ENCODE peak calls at places on chromosomes 16 and 17, in five cellular contexts. L is cardiac muscle cell, T is T47D, X is fibroblast of the conjunctiva, C is lower lobe of right lung. D is an unnamed sample.

GRCh38 chr17:40510328-40510648 is 8.9 kb upstream of the TNS4 start:
- DNase-seq in T (no peak), L (no peak), X (peak), C (no peak), D (no peak)

GRCh38 chr17:78915872-78916632 is 9.1 kb downstream of the TIMP2 start:
- DNase-seq in X (no peak), L (peak), T (no peak), C (peak), D (peak)

GRCh38 chr17:77174928-77175720 is 34.4 kb downstream of the SEC14L1 start:
- DNase-seq in T (no peak), L (no peak), X (no peak), C (no peak), D (no peak)

GRCh38 chr16:88035292-88035691 is 84.1 kb downstream of the BANP start:
- DNase-seq in X (no peak), L (no peak), C (no peak), T (no peak), D (peak)

GRCh38 chr17:81097134-81097942 is 62.4 kb downstream of the BAIAP2 start:
- DNase-seq in T (no peak), L (peak), C (peak), X (peak), D (peak)

GRCh38 chr17:20304961-20305360 is 162.4 kb downstream of the LGALS9B start:
- DNase-seq in T (no peak), X (no peak), C (no peak), L (no peak), D (no peak)

GRCh38 chr17:34720760-34721159 is 141.4 kb downstream of the TMEM132E start:
- DNase-seq in C (no peak), T (no peak), X (no peak), L (no peak), D (no peak)

GRCh38 chr16:525520-526180 is 1.9 kb upstream of the CAPN15 start:
- DNase-seq in C (no peak), T (no peak), L (peak), X (no peak), D (no peak)

GRCh38 chr16:4686497-4687210 is 6.7 kb upstream of the NUDT16L1 start:
- DNase-seq in T (no peak), C (no peak), X (no peak), L (no peak), D (peak)

GRCh38 chr17:80917716-80918560 is 73.7 kb upstream of the CHMP6 start:
- DNase-seq in L (no peak), C (no peak), X (no peak), T (no peak), D (no peak)

GRCh38 chr17:2263183-2263954 is 40.2 kb downstream of the SMG6 start:
- DNase-seq in C (no peak), L (no peak), T (no peak), X (no peak), D (no peak)